ENCODE peak calls at places on chromosomes 2 and 18, in six cellular contexts. H, V, X, B, M and I are unnamed samples.

GRCh38 chr2:239283288-239283945 is 117.4 kb downstream of the HDAC4 start:
- DNase-seq in H (no peak), V (peak), X (peak), B (no peak), M (no peak), I (no peak)

GRCh38 chr18:75033516-75033915 is 175.4 kb downstream of the PTGR3 start:
- DNase-seq in H (no peak), V (no peak), X (no peak), B (no peak), M (no peak), I (no peak)

GRCh38 chr2:134601266-134601665 is 117.5 kb downstream of the TMEM163 start:
- DNase-seq in H (no peak), V (no peak), X (no peak), B (no peak), M (no peak), I (no peak)

GRCh38 chr2:127101048-127101611 is 5.8 kb downstream of the BIN1 start:
- DNase-seq in H (no peak), V (no peak), X (no peak), B (no peak), M (no peak), I (no peak)

GRCh38 chr2:158967731-158968395 is 577 bp upstream of the TANC1 start:
- DNase-seq in H (no peak), V (peak), X (peak), B (peak), M (peak), I (peak)

GRCh38 chr2:162795312-162795711 is 43.3 kb downstream of the KCNH7 start:
- DNase-seq in H (no peak), V (no peak), X (no peak), B (no peak), M (no peak), I (no peak)

GRCh38 chr18:6031442-6031841 is 136.1 kb upstream of the TMEM200C start:
- DNase-seq in H (no peak), V (no peak), X (no peak), B (no peak), M (no peak), I (no peak)

GRCh38 chr2:172109670-172110421 is 7.1 kb upstream of the DLX2 start:
- DNase-seq in H (no peak), V (no peak), X (no peak), B (no peak), M (no peak), I (no peak)

GRCh38 chr2:220452561-220452960 is 825.1 kb downstream of the SLC4A3 start:
- DNase-seq in H (no peak), V (no peak), X (no peak), B (no peak), M (no peak), I (no peak)

GRCh38 chr18:75546964-75547363 is 119.5 kb upstream of the SMIM21 start:
- DNase-seq in H (no peak), V (no peak), X (no peak), B (no peak), M (no peak), I (no peak)

GRCh38 chr2:171529914-171530313 is 7.6 kb downstream of the CYBRD1 start:
- DNase-seq in H (no peak), V (no peak), X (no peak), B (no peak), M (no peak), I (no peak)

GRCh38 chr2:207632575-207633492 is 7.6 kb upstream of the METTL21A start:
- DNase-seq in H (peak), V (no peak), X (peak), B (no peak), M (no peak), I (no peak)

GRCh38 chr2:12352891-12353290 is 363.8 kb upstream of the TRIB2 start:
- DNase-seq in H (no peak), V (no peak), X (no peak), B (peak), M (no peak), I (no peak)

GRCh38 chr2:3656762-3657691 is 973 bp upstream of the ALLC start:
- DNase-seq in H (no peak), V (no peak), X (no peak), B (no peak), M (no peak), I (no peak)

GRCh38 chr2:30771200-30771599 is 36.0 kb downstream of the CAPN13 start:
- DNase-seq in H (no peak), V (no peak), X (no peak), B (peak), M (no peak), I (no peak)

GRCh38 chr2:70714141-70714905 is 53.7 kb downstream of the ADD2 start:
- DNase-seq in H (no peak), V (no peak), X (no peak), B (no peak), M (no peak), I (no peak)

GRCh38 chr2:239731422-239731821 is 293.7 kb downstream of the NDUFA10 start:
- DNase-seq in H (no peak), V (no peak), X (no peak), B (no peak), M (no peak), I (no peak)

GRCh38 chr2:32852821-32853220 is 93.9 kb upstream of the LTBP1 start:
- DNase-seq in H (no peak), V (no peak), X (no peak), B (no peak), M (no peak), I (no peak)

GRCh38 chr18:41906528-41907256 is 48.3 kb upstream of the PIK3C3 start:
- DNase-seq in H (peak), V (no peak), X (no peak), B (no peak), M (peak), I (no peak)

GRCh38 chr2:196225213-196225612 is 53.8 kb upstream of the STK17B start:
- DNase-seq in H (no peak), V (no peak), X (no peak), B (no peak), M (no peak), I (no peak)

GRCh38 chr2:203567786-203568185 is 32.7 kb upstream of the RAPH1 start:
- DNase-seq in H (no peak), V (no peak), X (no peak), B (no peak), M (no peak), I (no peak)

GRCh38 chr2:96832751-96833507 is 10.9 kb downstream of the ANKRD23 start:
- DNase-seq in H (no peak), V (peak), X (peak), B (peak), M (no peak), I (peak)

DNA sequence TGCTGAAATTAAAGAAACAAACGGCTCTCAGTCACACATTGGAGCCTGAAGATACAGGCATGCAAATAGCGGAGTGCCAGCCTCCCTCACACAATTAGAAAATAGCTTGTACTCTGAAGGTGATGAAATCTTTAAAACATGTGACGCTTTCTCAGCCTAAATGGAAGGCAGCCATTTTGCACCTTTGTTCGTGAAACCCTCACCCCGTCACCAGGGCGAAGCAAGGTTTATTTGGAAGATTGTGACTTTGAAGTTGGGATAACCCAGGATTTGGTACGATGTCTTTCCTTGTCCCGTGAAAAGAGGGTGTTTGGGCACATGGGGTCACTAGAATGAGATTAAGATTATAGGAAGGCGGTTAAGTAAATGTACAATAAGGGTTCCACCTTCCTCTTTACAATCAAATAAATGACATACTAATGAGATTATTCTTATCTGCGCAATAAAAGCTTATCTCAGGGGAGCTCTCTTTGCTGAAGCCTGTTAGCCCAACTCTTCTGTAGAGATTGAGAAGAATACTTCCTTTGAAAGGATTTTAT is 4.2 kb downstream of the SH3BP4 start:
- DNase-seq in H (no peak), V (no peak), X (no peak), B (no peak), M (no peak), I (no peak)
- H3K4me3 ChIP-seq in H (no peak), V (no peak), X (no peak), B (no peak), M (no peak), I (no peak)

GRCh38 chr2:216695401-216695821 is at the start of gene IGFBP5:
- DNase-seq in H (no peak), V (peak), X (peak), B (peak), M (peak), I (peak)
- TF ChIP-seq POLR2AphosphoS5 in H (no peak), V (peak), X (peak), B (peak), M (no peak), I (peak)

GRCh38 chr2:11129598-11130449 is 25.4 kb upstream of the SLC66A3 start:
- DNase-seq in H (peak), V (peak), X (peak), B (peak), M (no peak), I (peak)
- TF ChIP-seq CTCF in H (no peak), V (peak), X (peak), B (peak), M (peak), I (peak)

GRCh38 chr18:63237486-63237885 is 82.1 kb downstream of the BCL2 start:
- DNase-seq in H (no peak), V (no peak), X (no peak), B (no peak), M (no peak), I (no peak)
- H3K4me3 ChIP-seq in H (peak), V (peak), X (no peak), B (no peak), M (no peak), I (no peak)

GRCh38 chr2:160634436-160634835 is 140.8 kb upstream of the RBMS1 start:
- DNase-seq in H (no peak), V (no peak), X (no peak), B (no peak), M (no peak), I (no peak)

GRCh38 chr2:160632576-160632975 is 139.0 kb upstream of the RBMS1 start:
- DNase-seq in H (no peak), V (no peak), X (no peak), B (no peak), M (no peak), I (no peak)

GRCh38 chr2:160630801-160631590 is 137.4 kb upstream of the RBMS1 start:
- DNase-seq in H (no peak), V (no peak), X (no peak), B (no peak), M (no peak), I (no peak)

GRCh38 chr2:160639472-160639871 is 145.9 kb upstream of the RBMS1 start:
- DNase-seq in H (no peak), V (no peak), X (no peak), B (no peak), M (no peak), I (no peak)

DNA sequence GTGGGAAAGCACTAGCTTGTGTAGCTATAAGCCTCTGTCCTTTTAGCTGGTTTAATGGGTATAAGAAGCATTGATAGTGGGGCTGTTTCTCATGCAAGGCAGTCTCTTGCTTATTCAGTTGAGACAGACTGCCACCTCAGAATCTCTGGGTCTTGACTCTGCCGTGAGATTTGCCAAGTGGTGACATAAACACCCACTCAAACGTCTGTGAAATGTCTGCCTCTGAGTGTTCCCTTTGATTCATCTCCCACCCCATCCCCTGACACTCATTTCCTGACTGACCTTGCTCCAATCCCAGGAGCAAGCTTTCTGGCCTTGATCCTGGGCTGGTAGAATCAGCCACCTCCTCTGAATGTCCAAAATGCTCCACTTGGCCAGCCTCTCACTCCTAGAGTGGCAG is 141.9 kb upstream of the RBMS1 start:
- DNase-seq in H (no peak), V (no peak), X (no peak), B (no peak), M (no peak), I (no peak)
- TF ChIP-seq POLR2AphosphoS5 in H (no peak), V (no peak), X (peak), B (peak), M (no peak), I (no peak)

GRCh38 chr2:39696072-39696471 is 30.4 kb downstream of the TMEM178A start:
- DNase-seq in H (no peak), V (no peak), X (peak), B (no peak), M (peak), I (no peak)

GRCh38 chr2:39697480-39697879 is 31.8 kb downstream of the TMEM178A start:
- DNase-seq in H (no peak), V (no peak), X (peak), B (no peak), M (peak), I (no peak)

GRCh38 chr2:39689876-39690275 is 24.2 kb downstream of the TMEM178A start:
- DNase-seq in H (no peak), V (no peak), X (no peak), B (no peak), M (no peak), I (no peak)

GRCh38 chr2:39696838-39697237 is 31.1 kb downstream of the TMEM178A start:
- DNase-seq in H (no peak), V (no peak), X (no peak), B (no peak), M (peak), I (no peak)

DNA sequence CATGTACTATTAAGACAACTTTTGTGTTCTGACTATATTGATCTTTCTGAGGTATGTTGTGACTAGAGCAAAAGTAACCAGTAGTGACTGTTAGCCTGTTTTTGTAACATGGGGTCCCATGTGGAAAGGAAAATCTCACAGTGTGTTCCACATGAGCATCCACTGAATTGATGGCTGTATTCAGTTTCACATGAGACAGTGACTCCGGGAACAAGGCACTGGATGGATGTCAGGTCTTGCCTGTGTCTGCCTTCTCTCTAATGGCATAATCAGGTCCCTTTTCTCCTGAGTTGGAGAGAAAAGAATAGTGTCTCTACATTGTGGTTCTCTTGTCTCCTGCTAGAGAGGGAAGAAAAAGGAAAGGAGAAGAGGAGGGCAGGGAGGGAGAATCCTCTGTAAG is 27.6 kb downstream of the TMEM178A start:
- DNase-seq in H (no peak), V (no peak), X (no peak), B (no peak), M (no peak), I (no peak)
- TF ChIP-seq CTCF in H (no peak), V (no peak), X (no peak), B (no peak), M (no peak), I (no peak)

DNA sequence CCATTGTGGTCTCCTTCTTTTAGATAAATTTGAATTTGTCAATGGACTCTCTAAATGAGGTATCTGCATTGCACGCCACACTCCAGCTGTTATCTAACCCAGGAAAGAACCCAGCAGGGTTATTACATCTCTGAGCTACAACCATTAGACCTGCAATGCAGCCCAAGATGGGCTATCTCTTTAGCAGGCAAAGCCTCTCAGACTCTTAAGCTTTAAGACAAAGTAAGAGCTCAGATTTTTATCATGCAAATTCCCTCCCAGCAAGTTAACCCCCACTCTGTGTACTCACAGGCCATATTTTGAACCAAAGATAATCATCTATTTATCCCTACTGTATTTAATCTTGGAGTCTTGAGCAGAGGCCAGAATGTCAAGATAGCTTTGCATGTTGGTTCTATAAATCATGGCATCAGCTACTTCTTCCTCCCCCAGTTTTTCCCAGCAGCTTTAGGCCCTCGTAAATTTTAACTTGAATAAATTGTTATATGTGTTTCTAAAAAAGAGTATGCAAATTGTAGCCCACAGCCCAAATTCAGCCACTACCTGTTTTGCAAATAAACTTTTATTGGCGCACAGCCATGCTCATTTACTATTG is 273.7 kb upstream of the PKDCC start:
- DNase-seq in H (no peak), V (no peak), X (no peak), B (no peak), M (no peak), I (no peak)
- H3K4me3 ChIP-seq in H (no peak), V (no peak), X (no peak), B (no peak), M (no peak), I (no peak)

DNA sequence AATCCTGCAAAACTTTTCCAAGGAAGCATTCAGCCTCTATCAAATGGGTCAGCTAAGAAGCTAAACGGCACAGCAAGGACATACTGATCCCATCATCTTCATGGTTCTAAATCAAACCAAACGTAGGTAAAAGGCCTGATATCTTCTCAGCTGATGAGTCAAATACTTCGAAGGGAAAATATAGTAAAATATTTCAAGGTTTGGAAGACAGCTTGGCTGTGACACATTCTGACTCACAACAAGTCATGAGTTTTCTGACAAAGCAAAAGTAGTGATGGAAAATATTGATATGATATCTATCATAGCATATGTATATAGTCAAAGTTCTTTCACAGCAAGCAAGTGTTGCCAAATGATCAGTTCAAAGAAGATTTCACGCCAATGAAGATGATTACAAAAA is 31.5 kb downstream of the DOCK10 start:
- DNase-seq in H (no peak), V (no peak), X (no peak), B (no peak), M (peak), I (no peak)
- TF ChIP-seq POLR2AphosphoS5 in H (no peak), V (no peak), X (no peak), B (no peak), M (peak), I (no peak)

GRCh38 chr2:128354731-128355470 is 36.2 kb upstream of the HS6ST1 start:
- DNase-seq in H (no peak), V (no peak), X (no peak), B (no peak), M (no peak), I (no peak)
- TF ChIP-seq CTCF in H (no peak), V (no peak), X (no peak), B (no peak), M (no peak), I (no peak)